ENCODE peak calls at places on chromosomes 2 and 18, in ten cellular contexts. A is A549; J is upper lobe of right lung; G is left ventricle myocardium inferior; P is body of pancreas; F is endothelial cell of umbilical vein; W is effector memory CD4-positive, alpha-beta T cell; C is transverse colon; B is tibial artery; V is lower lobe of right lung. N is an unnamed sample.

GRCh38 chr18:47595816-47596501 is 334.5 kb downstream of the SMAD2 start:
- DNase-seq in W (no peak), F (peak), B (no peak), P (no peak), V (no peak), G (no peak), A (peak), C (peak), J (no peak), N (no peak)

GRCh38 chr2:29238497-29238896 is 123.3 kb downstream of the CLIP4 start:
- DNase-seq in A (peak), V (no peak), P (no peak), W (no peak), J (peak), B (no peak), F (peak), C (no peak), G (no peak), N (no peak)

GRCh38 chr18:6682437-6683111 is 46.9 kb upstream of the ARHGAP28 start:
- DNase-seq in W (no peak), B (no peak), V (no peak), P (no peak), C (no peak), A (no peak), J (no peak), G (no peak), F (no peak), N (no peak)

GRCh38 chr2:40097691-40098376 is 318.8 kb upstream of the THUMPD2 start:
- DNase-seq in P (no peak), F (no peak), B (no peak), J (no peak), V (no peak), A (no peak), W (no peak), G (no peak), C (no peak), N (no peak)

GRCh38 chr18:51337406-51337805 is 139.9 kb upstream of the MEX3C start:
- DNase-seq in V (no peak), P (no peak), J (no peak), B (no peak), F (no peak), W (no peak), G (no peak), C (no peak), A (no peak), N (no peak)

GRCh38 chr2:216023055-216023648 is 9.8 kb upstream of the MREG start:
- DNase-seq in F (peak), G (no peak), A (peak), C (peak), W (no peak), B (no peak), J (no peak), V (no peak), P (peak), N (no peak)

GRCh38 chr2:12787891-12788783 is 71.4 kb downstream of the TRIB2 start:
- DNase-seq in W (no peak), B (no peak), C (no peak), A (no peak), G (peak), V (no peak), P (no peak), F (peak), J (no peak), N (no peak)

GRCh38 chr2:122843503-122843902 is 1088.1 kb downstream of the TSN start:
- DNase-seq in P (no peak), J (no peak), F (no peak), V (no peak), W (no peak), A (no peak), C (no peak), G (no peak), B (no peak), N (no peak)

GRCh38 chr2:101113441-101114267 is 37.5 kb downstream of the TBC1D8 start:
- DNase-seq in B (no peak), C (peak), P (peak), F (no peak), V (no peak), A (peak), G (no peak), W (no peak), J (no peak), N (no peak)

GRCh38 chr2:110105608-110106467 is 9.8 kb downstream of the MALL start:
- DNase-seq in G (no peak), J (no peak), C (peak), F (peak), A (peak), B (no peak), V (no peak), P (no peak), W (no peak), N (no peak)

GRCh38 chr18:26491194-26491816 is 57.0 kb downstream of the KCTD1 start:
- DNase-seq in G (no peak), J (no peak), B (no peak), F (no peak), C (no peak), V (no peak), P (no peak), A (no peak), W (no peak), N (no peak)

GRCh38 chr2:75481041-75481836 is 79.5 kb downstream of the EVA1A start:
- DNase-seq in F (no peak), J (no peak), V (no peak), A (no peak), C (no peak), W (no peak), G (no peak), P (peak), B (no peak), N (no peak)

GRCh38 chr2:8956789-8957188 is 46.7 kb downstream of the MBOAT2 start:
- DNase-seq in A (no peak), F (no peak), P (no peak), W (no peak), V (no peak), J (no peak), G (no peak), C (no peak), B (no peak), N (no peak)

GRCh38 chr18:77056399-77057015 is 76.1 kb downstream of the MBP start:
- DNase-seq in A (no peak), G (no peak), F (no peak), W (no peak), B (no peak), P (no peak), C (no peak), V (peak), J (peak), N (no peak)

GRCh38 chr2:124482551-124482950 is 457.5 kb downstream of the CNTNAP5 start:
- DNase-seq in V (no peak), C (no peak), P (no peak), J (no peak), W (no peak), A (no peak), B (no peak), G (no peak), F (no peak), N (no peak)

GRCh38 chr18:39380186-39380714 is 1814.7 kb upstream of the CELF4 start:
- DNase-seq in B (no peak), G (no peak), A (no peak), V (no peak), W (no peak), P (no peak), F (no peak), J (no peak), C (no peak), N (no peak)

GRCh38 chr2:53170463-53170862 is 597.1 kb upstream of the CHAC2 start:
- DNase-seq in A (no peak), P (no peak), J (no peak), V (no peak), G (no peak), B (no peak), C (no peak), F (no peak), W (no peak), N (no peak)

GRCh38 chr2:242035858-242036652 is 166.5 kb downstream of the RTP5 start:
- DNase-seq in V (no peak), F (no peak), J (peak), G (no peak), W (no peak), B (no peak), C (no peak), P (no peak), A (no peak), N (no peak)

GRCh38 chr18:23077493-23078256 is 57.6 kb upstream of the CABLES1 start:
- DNase-seq in B (no peak), J (no peak), P (no peak), F (peak), W (no peak), V (no peak), G (no peak), A (peak), C (no peak), N (no peak)

GRCh38 chr2:105344704-105345345 is 7.5 kb downstream of the C2orf49 start:
- DNase-seq in C (no peak), A (peak), J (no peak), W (no peak), G (no peak), F (peak), B (no peak), V (no peak), P (no peak), N (no peak)

GRCh38 chr2:17539993-17540812 is at the start of gene VSNL1:
- DNase-seq in W (no peak), J (peak), C (peak), G (peak), B (peak), P (peak), A (no peak), V (peak), F (peak), N (peak)

DNA sequence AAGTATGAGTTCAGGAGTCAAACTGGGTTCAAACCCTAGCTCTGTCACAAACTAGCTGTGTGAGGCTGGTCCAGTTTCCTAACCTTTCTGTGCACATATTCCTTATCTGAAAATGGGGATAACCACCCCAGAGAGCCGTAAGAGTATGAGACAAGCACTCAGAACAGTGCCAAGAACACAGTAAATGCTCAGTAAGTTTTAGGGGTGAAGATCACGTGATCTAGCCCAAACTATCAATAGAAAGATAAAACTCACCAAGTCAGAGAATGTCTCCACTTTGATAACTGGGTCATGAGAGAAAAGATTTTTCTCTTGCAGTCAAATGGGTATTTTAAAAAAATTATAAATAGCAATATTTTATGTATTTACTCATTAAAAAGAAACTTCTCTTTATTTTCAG is 219.4 kb upstream of the REV1 start:
- DNase-seq in V (no peak), G (no peak), P (no peak), B (no peak), A (no peak), J (no peak), W (no peak), C (no peak), F (no peak), N (no peak)
- H3K27ac ChIP-seq in V (no peak), G (peak), P (no peak), B (peak), A (no peak), J (no peak), W (no peak), C (no peak), F (no peak), N (no peak)

DNA sequence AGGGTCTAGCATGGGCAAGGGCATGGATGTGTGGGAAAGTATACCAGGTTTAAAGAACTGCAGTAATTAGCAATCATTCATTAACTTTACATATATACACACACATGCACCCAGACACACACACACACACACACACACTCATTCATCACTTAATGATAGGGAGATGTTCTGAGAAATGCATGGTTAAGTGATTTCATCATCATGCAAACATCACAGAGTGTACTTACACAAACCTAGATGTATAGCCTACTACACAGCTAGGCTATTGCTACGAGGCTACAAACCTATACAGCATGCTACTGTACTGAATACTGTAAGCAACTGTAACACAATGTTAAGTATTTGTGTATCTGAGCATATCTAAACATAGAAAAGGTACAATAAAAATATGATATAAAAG is 83.6 kb downstream of the COLEC12 start:
- DNase-seq in A (no peak), F (no peak), W (no peak), C (no peak), P (no peak), B (no peak), V (no peak), G (no peak), J (no peak), N (no peak)
- H3K27ac ChIP-seq in A (no peak), F (no peak), W (no peak), C (no peak), P (no peak), B (no peak), V (no peak), G (peak), J (peak), N (no peak)

DNA sequence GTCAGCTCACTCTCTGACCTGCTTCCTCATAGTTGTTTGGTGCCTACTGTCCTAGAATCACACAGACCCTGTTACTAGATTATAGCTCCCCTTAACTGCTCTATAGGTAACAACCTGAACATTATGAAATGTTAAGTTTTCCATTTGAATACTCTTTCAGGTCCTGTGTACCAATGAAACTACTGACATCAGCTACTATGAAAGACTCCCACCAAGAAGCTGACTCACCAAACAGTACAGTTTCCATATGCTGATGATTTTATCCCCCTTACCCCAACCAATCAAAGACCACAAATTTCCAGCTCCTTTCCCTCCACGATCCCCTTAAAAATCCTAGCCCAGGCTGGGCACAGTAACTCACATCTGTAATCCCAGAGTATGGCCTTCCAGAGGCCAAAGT is 56.3 kb downstream of the SRBD1 start:
- DNase-seq in G (no peak), A (no peak), V (no peak), B (no peak), C (no peak), W (no peak), F (peak), P (no peak), J (no peak), N (no peak)
- H3K27ac ChIP-seq in G (no peak), A (no peak), V (no peak), B (no peak), C (no peak), W (no peak), F (no peak), P (no peak), J (no peak), N (no peak)

GRCh38 chr2:187842315-187842714 is 288.1 kb upstream of the TFPI start:
- DNase-seq in A (no peak), F (no peak), C (no peak), W (no peak), P (no peak), B (no peak), J (no peak), G (no peak), V (no peak), N (no peak)
- H3K27ac ChIP-seq in A (no peak), F (no peak), C (no peak), W (no peak), P (no peak), B (no peak), J (no peak), G (no peak), V (no peak), N (no peak)

N was measured in thoracic aorta.